ENCODE peak calls at places on chromosomes 5 and 9, in four cellular contexts. Q is IMR-90, X is mesendoderm, T is H1. C is an unnamed sample.

GRCh38 chr9:108956627-108957026 is 22.4 kb downstream of the ABITRAM start:
- DNase-seq in Q (no peak), X (no peak), T (no peak), C (no peak)

GRCh38 chr9:95004452-95005275 is 278.2 kb downstream of the AOPEP start:
- DNase-seq in Q (no peak), X (peak; percentile 29), T (peak; percentile 74), C (no peak)

GRCh38 chr9:101311759-101312420 is 72.9 kb downstream of the BAAT start:
- DNase-seq in Q (peak; percentile 84), X (peak; percentile 86), T (no peak), C (no peak)

GRCh38 chr5:13252701-13253100 is 691.8 kb downstream of the DNAH5 start:
- DNase-seq in Q (no peak), X (no peak), T (no peak), C (no peak)

GRCh38 chr5:58933891-58934628 is 351.2 kb downstream of the RAB3C start:
- DNase-seq in Q (no peak), X (no peak), T (no peak), C (no peak)

GRCh38 chr5:170082701-170083100 is 23.0 kb upstream of the FOXI1 start:
- DNase-seq in Q (no peak), X (no peak), T (no peak), C (no peak)

GRCh38 chr9:88173378-88173999 is 35.2 kb upstream of the SPATA31C2 start:
- DNase-seq in Q (peak; percentile 73), X (peak; percentile 93), T (peak; percentile 53), C (peak; percentile 69)

GRCh38 chr9:100911273-100911672 is 117.3 kb upstream of the PLPPR1 start:
- DNase-seq in Q (no peak), X (no peak), T (no peak), C (no peak)

GRCh38 chr9:23746317-23746716 is 79.7 kb downstream of the ELAVL2 start:
- DNase-seq in Q (no peak), X (peak; percentile 92), T (no peak), C (no peak)

DNA sequence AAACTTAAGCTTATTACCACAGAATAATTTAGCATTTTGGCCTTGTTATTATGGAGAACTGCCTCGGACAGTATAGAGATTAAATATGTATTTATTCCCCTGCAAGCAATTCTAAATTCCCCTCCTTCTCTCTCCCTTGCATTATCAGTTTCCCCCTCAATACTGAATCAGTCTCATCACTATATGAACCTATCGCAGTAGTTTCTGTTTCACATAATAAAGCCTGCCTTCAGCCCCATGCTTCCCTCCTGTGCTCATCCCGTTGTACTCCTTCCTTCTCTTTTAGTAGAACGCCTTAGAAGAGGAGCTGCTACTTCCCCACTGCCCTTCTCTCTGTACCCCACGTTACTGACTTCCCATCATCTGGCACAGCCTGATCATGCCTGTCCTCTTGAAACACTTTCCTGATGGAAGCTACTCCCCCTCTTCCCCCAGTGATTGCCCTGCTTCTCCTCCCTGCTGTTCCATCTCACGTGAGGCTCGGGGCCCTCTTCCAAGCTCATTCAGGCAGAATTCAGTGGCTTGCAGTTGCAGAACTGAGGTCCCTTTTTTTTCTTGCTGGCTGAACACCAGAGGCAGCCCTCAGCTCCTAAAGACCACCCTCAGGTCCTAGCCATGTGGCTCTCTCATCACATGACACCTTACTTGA is 93.4 kb downstream of the PPIC start:
- DNase-seq in Q (no peak), X (peak; percentile 55), T (no peak), C (no peak)
- H3K56ac ChIP-seq in Q (no peak overlapping the region), X (peak overlapping the region; percentile 62), T (no peak overlapping the region), C (no peak overlapping the region)

GRCh38 chr5:107556575-107556974 is 114.2 kb downstream of the EFNA5 start:
- DNase-seq in Q (no peak), X (no peak), T (no peak), C (no peak)

GRCh38 chr5:107558951-107559350 is 111.8 kb downstream of the EFNA5 start:
- DNase-seq in Q (no peak), X (peak; percentile 55), T (no peak), C (peak; percentile 58)

GRCh38 chr5:107554776-107555424 is 115.8 kb downstream of the EFNA5 start:
- DNase-seq in Q (no peak), X (no peak), T (no peak), C (no peak)

GRCh38 chr5:107555425-107556090 is 115.2 kb downstream of the EFNA5 start:
- DNase-seq in Q (peak; percentile 69), X (no peak), T (no peak), C (no peak)

GRCh38 chr5:107557051-107557658 is 113.6 kb downstream of the EFNA5 start:
- DNase-seq in Q (no peak), X (peak; percentile 95), T (no peak), C (peak; percentile 71)
- H3K4me2 ChIP-seq in Q (no peak overlapping the region), X (no peak overlapping the region), T (no peak overlapping the region), C (no peak overlapping the region)

GRCh38 chr5:168724227-168724626 is 145.1 kb upstream of the PANK3 start:
- DNase-seq in Q (no peak), X (no peak), T (no peak), C (no peak)

GRCh38 chr5:168726342-168726741 is 147.2 kb upstream of the PANK3 start:
- DNase-seq in Q (no peak), X (no peak), T (no peak), C (no peak)

GRCh38 chr5:168723037-168723436 is 143.9 kb upstream of the PANK3 start:
- DNase-seq in Q (no peak), X (no peak), T (no peak), C (no peak)

GRCh38 chr5:168721354-168721753 is 142.2 kb upstream of the PANK3 start:
- DNase-seq in Q (no peak), X (no peak), T (no peak), C (no peak)

DNA sequence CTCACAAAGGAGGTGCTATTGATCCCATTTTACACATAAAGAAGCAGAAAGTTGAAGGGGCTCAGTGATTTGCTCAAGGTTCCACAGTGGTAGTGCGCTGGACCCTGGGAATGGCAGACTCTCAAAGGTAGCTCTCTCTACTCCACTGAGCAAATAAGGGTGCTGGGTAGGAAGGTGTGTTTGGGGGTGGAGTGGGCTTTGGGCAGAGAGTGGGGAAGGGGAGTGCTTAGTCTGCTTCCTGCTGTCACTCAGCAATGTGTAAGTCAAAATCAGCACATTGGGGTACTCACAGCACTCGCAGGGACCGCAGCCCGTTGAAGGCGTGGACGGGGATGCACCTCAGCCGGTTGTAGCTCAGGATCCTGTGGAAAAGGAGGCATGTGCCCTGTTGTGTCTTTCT is 142.8 kb upstream of the PANK3 start:
- DNase-seq in Q (no peak), X (no peak), T (no peak), C (no peak)
- H3K56ac ChIP-seq in Q (no peak overlapping the region), X (no peak overlapping the region), T (no peak overlapping the region), C (no peak overlapping the region)

GRCh38 chr5:73295447-73295846 is 122.5 kb downstream of the TMEM174 start:
- DNase-seq in Q (no peak), X (peak; percentile 24), T (no peak), C (no peak)

GRCh38 chr5:73299017-73299630 is 126.1 kb downstream of the TMEM174 start:
- DNase-seq in Q (no peak), X (peak; percentile 69), T (peak; percentile 77), C (peak; percentile 72)

GRCh38 chr5:73297430-73297829 is 124.4 kb downstream of the TMEM174 start:
- DNase-seq in Q (no peak), X (no peak), T (no peak), C (no peak)

GRCh38 chr5:73298251-73299016 is 125.4 kb downstream of the TMEM174 start:
- DNase-seq in Q (peak; percentile 85), X (no peak), T (peak; percentile 59), C (no peak)

DNA sequence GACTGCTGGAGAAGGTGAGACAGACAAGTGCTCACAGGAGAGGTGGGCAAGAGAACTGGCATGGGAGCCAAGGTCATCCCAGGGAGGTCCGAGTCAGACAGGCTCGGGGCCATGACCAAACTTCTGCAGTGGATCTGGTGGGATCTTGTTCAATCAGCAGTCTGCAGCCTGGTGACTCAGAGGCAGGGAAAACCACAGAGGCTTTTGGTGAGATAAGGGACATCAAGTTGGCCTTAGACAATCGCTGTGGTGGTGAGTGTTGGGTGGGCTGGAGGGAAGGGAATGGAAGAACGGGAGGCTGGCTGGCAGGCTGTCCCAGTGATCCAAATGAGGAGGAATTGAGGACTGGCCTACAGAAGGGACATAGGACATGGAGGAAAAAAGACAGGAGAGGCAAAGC is 123.8 kb downstream of the TMEM174 start:
- DNase-seq in Q (peak; percentile 89), X (peak; percentile 41), T (no peak), C (no peak)
- H3K4me2 ChIP-seq in Q (no peak overlapping the region), X (no peak overlapping the region), T (no peak overlapping the region), C (no peak overlapping the region)

GRCh38 chr5:77945874-77946273 is 169.7 kb upstream of the TBCA start:
- DNase-seq in Q (no peak), X (no peak), T (no peak), C (no peak)

GRCh38 chr5:77943851-77944250 is 167.7 kb upstream of the TBCA start:
- DNase-seq in Q (no peak), X (no peak), T (no peak), C (no peak)

GRCh38 chr5:77946381-77947050 is 170.4 kb upstream of the TBCA start:
- DNase-seq in Q (no peak), X (no peak), T (no peak), C (no peak)

GRCh38 chr5:77942578-77943239 is 166.6 kb upstream of the TBCA start:
- DNase-seq in Q (no peak), X (no peak), T (no peak), C (no peak)

DNA sequence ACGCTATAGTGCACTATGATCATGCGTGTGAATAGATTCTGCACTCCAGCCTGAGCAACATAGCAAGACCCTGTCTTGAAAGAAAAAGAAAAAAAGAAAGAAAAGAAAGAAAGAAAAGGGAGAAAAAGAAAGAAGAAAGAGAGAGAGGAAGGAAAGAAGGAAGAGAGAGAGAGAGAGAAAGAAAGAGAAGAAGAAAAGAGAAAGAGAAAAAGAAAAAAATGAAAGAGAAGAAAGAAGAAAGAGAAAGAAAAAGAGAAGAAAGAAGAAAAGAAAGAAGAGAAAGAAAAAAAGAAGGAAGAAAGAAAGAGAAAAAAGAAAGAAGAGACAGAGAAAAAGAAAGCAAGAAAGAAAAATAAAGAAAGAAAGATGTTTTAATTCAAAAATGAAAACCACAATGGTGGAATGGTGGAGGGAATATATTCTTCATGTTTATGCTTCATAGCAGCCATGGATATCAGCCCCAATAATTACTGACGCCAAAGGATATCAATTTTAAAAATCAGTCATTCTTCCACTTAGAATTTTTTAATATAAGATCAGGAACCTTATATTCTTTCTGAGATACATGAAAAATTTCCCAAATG is 168.7 kb upstream of the TBCA start:
- DNase-seq in Q (no peak), X (no peak), T (no peak), C (no peak)
- H3K56ac ChIP-seq in Q (no peak overlapping the region), X (no peak overlapping the region), T (no peak overlapping the region), C (no peak overlapping the region)

GRCh38 chr5:126848253-126848652 is 71.3 kb downstream of the LMNB1 start:
- DNase-seq in Q (no peak), X (no peak), T (peak; percentile 34), C (no peak)

GRCh38 chr5:126846344-126846743 is 69.4 kb downstream of the LMNB1 start:
- DNase-seq in Q (peak; percentile 38), X (no peak), T (no peak), C (no peak)

GRCh38 chr5:126849101-126849678 is 72.3 kb downstream of the LMNB1 start:
- DNase-seq in Q (peak; percentile 41), X (peak; percentile 44), T (no peak), C (no peak)

GRCh38 chr5:126847318-126848221 is 70.6 kb downstream of the LMNB1 start:
- DNase-seq in Q (no peak), X (no peak), T (peak; percentile 37), C (no peak)

DNA sequence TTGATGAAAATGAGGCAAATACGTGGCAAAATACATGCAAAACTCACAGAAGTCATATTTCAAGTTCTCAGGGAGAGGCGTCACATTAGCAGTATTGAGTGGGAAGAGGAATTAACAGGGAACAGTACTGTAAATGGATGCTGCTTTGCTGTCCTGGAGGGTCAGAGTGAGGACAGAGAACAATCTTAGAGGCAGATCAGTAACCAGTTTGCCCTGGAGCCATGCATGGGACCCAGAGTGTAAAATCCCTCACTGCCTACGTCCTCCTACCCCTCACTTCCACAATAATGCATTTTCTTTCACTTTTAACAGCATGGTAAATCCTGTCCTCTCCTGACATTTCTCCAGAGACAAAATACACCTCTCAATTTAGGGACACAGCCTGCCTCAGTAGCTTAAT is 69.8 kb downstream of the LMNB1 start:
- DNase-seq in Q (no peak), X (peak; percentile 61), T (no peak), C (no peak)
- H3K4me2 ChIP-seq in Q (no peak overlapping the region), X (no peak overlapping the region), T (no peak overlapping the region), C (no peak overlapping the region)